ENCODE peak calls at places on chromosomes 16 and 17, in eight cellular contexts. R, F, O, K, U, W, V and L are unnamed samples.

GRCh38 chr16:63922563-63922962 is 1199.3 kb downstream of the CDH11 start:
- DNase-seq in R (no peak), F (no peak), O (peak), K (no peak), U (no peak), W (no peak), V (peak), L (no peak)

GRCh38 chr16:19809121-19809635 is 75.5 kb downstream of the GPRC5B start:
- DNase-seq in R (no peak), F (peak), O (peak), K (no peak), U (peak), W (peak), V (no peak), L (no peak)

GRCh38 chr17:18319604-18320256 is 4.6 kb downstream of the SMCR8 start:
- DNase-seq in R (no peak), F (peak), O (peak), K (peak), U (no peak), W (peak), V (peak), L (peak)

GRCh38 chr17:40018211-40019121 is 3.2 kb downstream of the CSF3 start:
- DNase-seq in R (no peak), F (no peak), O (peak), K (peak), U (peak), W (no peak), V (no peak), L (peak)

GRCh38 chr17:3808701-3809100 is 7.7 kb upstream of the ITGAE start:
- DNase-seq in R (no peak), F (no peak), O (peak), K (no peak), U (no peak), W (no peak), V (no peak), L (no peak)

GRCh38 chr16:30896203-30896889 is at the start of gene CTF1:
- DNase-seq in R (peak), F (peak), O (peak), K (peak), U (peak), W (peak), V (peak), L (peak)

GRCh38 chr17:81967533-81968395 is 6.8 kb upstream of the NOTUM start:
- DNase-seq in R (peak), F (peak), O (peak), K (peak), U (peak), W (peak), V (peak), L (peak)

GRCh38 chr17:6421700-6422604 is 13.0 kb downstream of the AIPL1 start:
- DNase-seq in R (peak), F (peak), O (peak), K (peak), U (peak), W (peak), V (no peak), L (peak)

GRCh38 chr16:12311309-12311708 is 334.8 kb downstream of the SNX29 start:
- DNase-seq in R (no peak), F (no peak), O (no peak), K (peak), U (no peak), W (no peak), V (no peak), L (peak)

GRCh38 chr16:28131743-28132393 is 68.4 kb upstream of the GSG1L start:
- DNase-seq in R (no peak), F (no peak), O (no peak), K (no peak), U (no peak), W (no peak), V (no peak), L (no peak)

GRCh38 chr16:51376080-51376479 is 225.0 kb upstream of the SALL1 start:
- DNase-seq in R (no peak), F (no peak), O (no peak), K (no peak), U (no peak), W (no peak), V (no peak), L (no peak)

GRCh38 chr16:56670640-56670934 is 973 bp downstream of the MT1H start:
- DNase-seq in R (no peak), F (no peak), O (no peak), K (no peak), U (no peak), W (no peak), V (no peak), L (no peak)

GRCh38 chr16:23435500-23435899 is 17.5 kb downstream of the COG7 start:
- DNase-seq in R (peak), F (peak), O (peak), K (peak), U (peak), W (peak), V (no peak), L (peak)

GRCh38 chr17:38616361-38616760 is 10.6 kb upstream of the SRCIN1 start:
- DNase-seq in R (no peak), F (no peak), O (no peak), K (no peak), U (no peak), W (no peak), V (no peak), L (no peak)

GRCh38 chr17:1829189-1829578 is 518 bp downstream of the SMYD4 start:
- DNase-seq in R (no peak), F (no peak), O (peak), K (no peak), U (peak), W (no peak), V (no peak), L (peak)

GRCh38 chr17:74695629-74696028 is 17.1 kb downstream of the CD300LF start:
- DNase-seq in R (no peak), F (no peak), O (no peak), K (no peak), U (no peak), W (no peak), V (no peak), L (no peak)

GRCh38 chr17:47902039-47902744 is 6.2 kb downstream of the SP2 start:
- DNase-seq in R (no peak), F (no peak), O (no peak), K (peak), U (no peak), W (no peak), V (no peak), L (no peak)

GRCh38 chr16:85820604-85821372 is 21.3 kb downstream of the COX4I1 start:
- DNase-seq in R (no peak), F (no peak), O (no peak), K (no peak), U (no peak), W (no peak), V (no peak), L (no peak)

GRCh38 chr17:44607836-44608690 is 48.2 kb upstream of the MEIOC start:
- DNase-seq in R (no peak), F (no peak), O (peak), K (peak), U (no peak), W (peak), V (no peak), L (peak)

GRCh38 chr16:12257926-12258561 is 281.5 kb downstream of the SNX29 start:
- DNase-seq in R (no peak), F (no peak), O (no peak), K (peak), U (no peak), W (no peak), V (no peak), L (no peak)

GRCh38 chr17:45837187-45837586 is 7.5 kb upstream of the SPPL2C start:
- DNase-seq in R (no peak), F (no peak), O (no peak), K (no peak), U (no peak), W (no peak), V (no peak), L (no peak)

GRCh38 chr17:68507581-68507980 is 4.6 kb upstream of the PRKAR1A start:
- DNase-seq in R (no peak), F (no peak), O (no peak), K (no peak), U (no peak), W (no peak), V (no peak), L (no peak)

GRCh38 chr17:28270055-28270454 is 48.9 kb upstream of the TMEM97 start:
- DNase-seq in R (peak), F (no peak), O (no peak), K (no peak), U (no peak), W (no peak), V (no peak), L (no peak)

GRCh38 chr17:83079340-83079747 is at the start of gene METRNL:
- DNase-seq in R (peak), F (peak), O (peak), K (peak), U (peak), W (peak), V (no peak), L (peak)

GRCh38 chr17:15951368-15952047 is 6.6 kb downstream of the ADORA2B start:
- DNase-seq in R (no peak), F (no peak), O (no peak), K (no peak), U (no peak), W (no peak), V (no peak), L (no peak)

GRCh38 chr17:77316191-77316641 is 175.4 kb downstream of the SEC14L1 start:
- DNase-seq in R (peak), F (no peak), O (peak), K (peak), U (peak), W (peak), V (no peak), L (peak)

GRCh38 chr16:84045001-84045817 is 2.6 kb upstream of the SLC38A8 start:
- DNase-seq in R (no peak), F (no peak), O (no peak), K (no peak), U (no peak), W (no peak), V (no peak), L (no peak)

GRCh38 chr16:84042879-84043485 is 387 bp upstream of the SLC38A8 start:
- DNase-seq in R (no peak), F (no peak), O (no peak), K (peak), U (no peak), W (no peak), V (no peak), L (no peak)

GRCh38 chr16:84042308-84042878 is at the start of gene SLC38A8:
- DNase-seq in R (no peak), F (no peak), O (no peak), K (no peak), U (no peak), W (no peak), V (no peak), L (no peak)

GRCh38 chr16:84043486-84044107 is 1.0 kb upstream of the SLC38A8 start:
- DNase-seq in R (no peak), F (no peak), O (no peak), K (no peak), U (no peak), W (peak), V (no peak), L (no peak)

GRCh38 chr16:84044108-84044488 is 1.5 kb upstream of the SLC38A8 start:
- DNase-seq in R (no peak), F (no peak), O (peak), K (peak), U (no peak), W (peak), V (no peak), L (peak)
- TF ChIP-seq CTCF in R (peak), F (no peak), O (peak), K (peak), U (peak), W (peak), V (peak), L (peak)

DNA sequence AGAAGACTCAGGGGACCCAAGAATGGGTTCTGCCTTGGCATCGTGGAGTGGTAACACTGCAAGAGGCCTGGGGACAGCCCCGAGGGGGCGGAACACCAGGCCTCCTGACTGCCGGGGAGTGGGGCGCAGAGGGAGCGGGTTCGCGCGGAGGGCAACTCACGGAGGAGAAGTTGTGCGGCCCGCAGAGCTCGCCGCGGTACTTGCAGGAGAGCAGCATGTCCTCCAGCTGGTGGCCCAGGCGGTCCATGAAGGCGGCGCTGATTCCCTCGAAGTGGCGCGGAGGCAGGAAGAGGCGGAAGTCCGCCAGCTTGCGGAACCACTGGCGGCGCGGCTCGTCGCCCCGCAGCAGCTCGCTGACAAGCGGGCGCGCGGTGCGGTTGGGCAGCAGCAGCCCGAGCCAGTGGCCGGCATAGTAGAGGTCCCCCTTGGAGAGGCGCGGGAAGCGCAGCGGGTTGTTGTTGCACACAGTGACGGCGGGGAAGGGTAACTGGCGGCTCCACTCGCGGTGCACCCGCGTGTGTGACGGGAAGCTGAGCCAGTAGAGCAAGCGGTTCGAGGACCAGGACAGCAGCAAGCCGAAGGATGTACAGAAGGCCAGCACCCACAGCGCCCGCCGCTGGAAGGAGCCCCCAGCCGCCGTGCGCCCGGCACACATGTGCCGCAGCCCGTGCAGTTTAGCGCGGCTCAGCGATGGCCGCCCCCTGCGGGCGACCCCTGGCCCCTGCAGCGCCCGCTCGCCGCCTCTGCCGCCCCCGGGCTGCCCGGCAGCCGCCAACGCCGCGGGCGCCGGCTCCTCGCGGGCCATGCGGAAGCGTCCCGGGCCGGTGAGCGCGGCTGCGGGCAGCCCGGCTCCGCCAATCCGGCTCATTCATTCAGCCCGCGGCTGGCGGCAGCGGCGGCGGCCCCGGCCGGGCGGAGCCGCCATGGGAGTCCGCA is 1.6 kb downstream of the ASIC2 start:
- DNase-seq in R (no peak), F (no peak), O (peak), K (peak), U (peak), W (peak), V (no peak), L (no peak)
- TF ChIP-seq CTCF in R (no peak), F (no peak), O (no peak), K (peak), U (no peak), W (no peak), V (no peak), L (no peak)

DNA sequence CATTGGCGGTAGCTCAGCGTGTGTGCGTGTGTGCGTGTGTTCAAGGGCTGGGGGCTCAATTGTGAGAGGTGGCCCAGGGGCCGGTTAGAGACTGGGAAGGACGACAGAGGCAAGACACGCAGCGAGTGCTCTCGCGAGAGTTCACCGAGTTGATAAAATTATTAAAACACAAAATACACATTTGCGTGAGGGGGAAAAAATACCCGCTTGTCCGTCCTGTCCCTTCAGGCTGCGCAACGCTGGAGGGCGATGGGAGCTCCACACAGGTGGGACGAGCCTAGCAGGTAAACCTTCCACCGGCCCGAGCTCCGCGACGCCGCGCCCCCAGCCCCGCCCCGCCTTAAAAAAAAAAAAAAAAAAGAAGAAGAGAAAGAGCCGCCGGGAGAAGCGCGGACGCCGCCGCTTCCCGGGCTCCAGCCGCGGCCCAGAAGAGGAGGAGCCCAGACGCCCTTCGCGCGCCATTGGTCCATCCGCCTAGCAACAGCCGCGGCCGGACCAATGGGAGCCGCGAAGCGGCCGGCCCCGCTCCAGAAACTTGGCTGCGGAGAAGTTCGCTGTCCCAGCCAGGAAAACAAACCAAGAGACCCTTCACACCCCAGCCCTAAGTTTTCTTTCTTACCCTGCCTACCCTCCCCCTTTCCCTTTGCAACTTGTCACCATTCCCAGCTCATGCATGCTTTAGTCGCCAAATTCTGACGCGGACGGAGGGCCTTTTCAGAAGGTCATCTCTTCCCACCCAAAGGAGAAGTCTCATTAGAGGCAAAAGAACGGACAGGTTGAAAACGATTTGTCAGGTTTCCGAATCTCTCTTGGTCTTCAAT is 169.9 kb upstream of the MAF start:
- DNase-seq in R (peak), F (peak), O (peak), K (peak), U (peak), W (peak), V (peak), L (peak)
- TF ChIP-seq CTCF in R (no peak), F (no peak), O (no peak), K (peak), U (no peak), W (no peak), V (no peak), L (no peak)

GRCh38 chr16:86848821-86849220 is 270.5 kb downstream of the FOXL1 start:
- DNase-seq in R (no peak), F (no peak), O (no peak), K (no peak), U (no peak), W (peak), V (no peak), L (no peak)

GRCh38 chr16:86846136-86846535 is 267.8 kb downstream of the FOXL1 start:
- DNase-seq in R (no peak), F (no peak), O (no peak), K (no peak), U (no peak), W (peak), V (no peak), L (peak)

GRCh38 chr16:86844691-86845090 is 266.3 kb downstream of the FOXL1 start:
- DNase-seq in R (no peak), F (peak), O (no peak), K (no peak), U (no peak), W (no peak), V (no peak), L (no peak)

GRCh38 chr16:86843812-86844211 is 265.5 kb downstream of the FOXL1 start:
- DNase-seq in R (no peak), F (no peak), O (no peak), K (no peak), U (no peak), W (no peak), V (no peak), L (no peak)
- TF ChIP-seq CTCF in R (no peak), F (no peak), O (no peak), K (no peak), U (no peak), W (no peak), V (no peak), L (no peak)

GRCh38 chr16:3575491-3575890 is 1.7 kb downstream of the NLRC3 start:
- DNase-seq in R (no peak), F (no peak), O (no peak), K (no peak), U (no peak), W (no peak), V (no peak), L (no peak)
- TF ChIP-seq CTCF in R (no peak), F (no peak), O (no peak), K (no peak), U (no peak), W (no peak), V (no peak), L (no peak)

GRCh38 chr17:8149419-8150193 is 2.6 kb downstream of the PER1 start:
- DNase-seq in R (peak), F (no peak), O (no peak), K (no peak), U (peak), W (no peak), V (no peak), L (no peak)

GRCh38 chr17:8150194-8151119 is 1.7 kb downstream of the PER1 start:
- DNase-seq in R (no peak), F (no peak), O (no peak), K (no peak), U (peak), W (no peak), V (no peak), L (no peak)

GRCh38 chr17:8151641-8152111 is 528 bp downstream of the PER1 start:
- DNase-seq in R (peak), F (peak), O (peak), K (peak), U (peak), W (peak), V (no peak), L (peak)

GRCh38 chr17:8152112-8152775 is at the start of gene PER1:
- DNase-seq in R (peak), F (peak), O (peak), K (peak), U (peak), W (peak), V (peak), L (peak)

DNA sequence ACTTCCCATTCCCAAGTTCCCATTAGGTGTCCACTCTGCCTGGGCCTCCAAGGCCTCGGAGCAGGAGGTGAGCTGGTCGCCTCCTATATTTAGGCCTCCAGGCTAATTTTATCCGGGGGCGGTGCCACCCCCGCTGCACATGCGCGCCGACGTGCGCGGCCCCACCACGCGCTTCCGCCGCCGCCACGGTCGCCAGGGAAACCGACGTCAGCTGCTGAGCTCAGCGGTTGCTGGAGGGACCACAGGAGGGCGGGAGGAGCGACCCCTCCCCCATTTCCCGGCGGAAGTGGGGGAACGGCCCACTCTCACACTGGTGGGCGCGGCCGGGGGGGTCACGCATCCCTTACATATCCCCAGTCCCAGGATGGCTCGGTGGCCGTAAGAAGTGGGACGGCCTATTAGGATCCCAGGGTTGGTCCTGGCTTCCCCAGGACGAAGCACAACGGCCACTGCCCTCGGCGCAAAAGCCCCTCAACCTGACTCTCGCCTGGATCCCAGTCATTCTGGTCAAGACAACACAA is 1.0 kb downstream of the PER1 start:
- DNase-seq in R (peak), F (peak), O (peak), K (peak), U (peak), W (peak), V (no peak), L (peak)
- TF ChIP-seq CTCF in R (no peak), F (no peak), O (no peak), K (no peak), U (no peak), W (no peak), V (no peak), L (no peak)

DNA sequence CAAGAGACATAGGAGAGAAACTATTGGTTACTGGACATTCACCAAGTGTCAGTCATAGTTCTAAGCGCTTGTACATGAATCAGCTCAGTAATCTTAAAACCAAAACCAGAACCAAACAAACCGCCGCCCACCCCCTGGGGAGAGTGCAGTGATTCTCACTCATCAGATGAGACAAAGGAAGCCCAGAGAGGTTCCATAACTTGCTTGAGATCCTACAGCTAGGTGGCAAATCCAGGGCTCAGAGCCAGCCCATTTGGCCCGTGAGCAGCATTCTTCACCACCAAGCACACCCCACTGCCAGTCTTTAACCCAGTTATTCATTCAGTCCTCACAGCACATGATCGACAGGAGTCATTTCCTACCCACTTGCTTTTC is 37.2 kb upstream of the RGS9 start:
- DNase-seq in R (peak), F (peak), O (peak), K (peak), U (peak), W (peak), V (no peak), L (peak)
- TF ChIP-seq CTCF in R (no peak), F (no peak), O (no peak), K (no peak), U (no peak), W (no peak), V (no peak), L (no peak)